ENCODE peak calls at places on chromosomes 12 and 14, in seven cellular contexts. S is mesenchymal stem cell, P is GM23248, M is WERI-Rb-1, T is IMR-90, R is suprapubic skin, X is aorta. J is an unnamed sample. For H3K27me3, the result is how much of the 10 kb centered on the place peaks cover.

GRCh38 chr12:86137936-86138335 is 118.3 kb downstream of the MGAT4C start:
- DNase-seq in P (peak), T (peak), M (no peak), S (peak), R (no peak), X (no peak), J (no peak)

GRCh38 chr14:105862581-105863239 is 336.3 kb downstream of the TMEM121 start:
- DNase-seq in X (peak), P (no peak), T (no peak), R (peak), M (no peak), S (no peak), J (peak)

GRCh38 chr14:94638961-94639817 is 27.0 kb downstream of the SERPINA3 start:
- DNase-seq in M (no peak), P (no peak), S (no peak), R (peak), X (no peak), T (no peak), J (no peak)

GRCh38 chr14:55249423-55249822 is 21.8 kb upstream of the FBXO34 start:
- DNase-seq in S (peak), M (peak), T (peak), R (no peak), X (no peak), P (peak), J (no peak)

GRCh38 chr14:77151918-77152588 is 10.5 kb upstream of the ZDHHC22 start:
- DNase-seq in X (no peak), P (peak), T (peak), S (peak), R (peak), M (no peak), J (peak)

GRCh38 chr12:116432321-116432750 is 126.8 kb upstream of the MAP1LC3B2 start:
- DNase-seq in S (peak), M (no peak), T (peak), R (no peak), P (peak), X (no peak), J (no peak)

GRCh38 chr14:103702497-103703432 is 12.5 kb downstream of the XRCC3 start:
- DNase-seq in R (no peak), P (no peak), X (no peak), S (no peak), T (no peak), M (no peak), J (no peak)

GRCh38 chr12:28222959-28223662 is 32.9 kb downstream of the CCDC91 start:
- DNase-seq in T (no peak), M (no peak), S (no peak), R (no peak), P (no peak), X (no peak), J (peak)

GRCh38 chr12:48285751-48286650 is 64.7 kb downstream of the ZNF641 start:
- DNase-seq in T (no peak), X (no peak), R (no peak), M (no peak), S (no peak), P (no peak), J (peak)

GRCh38 chr12:87930033-87930432 is 99.2 kb downstream of the C12orf50 start:
- DNase-seq in X (no peak), P (peak), R (no peak), S (peak), M (no peak), T (peak), J (no peak)

GRCh38 chr12:45259732-45260480 is 44.0 kb downstream of the ANO6 start:
- DNase-seq in P (peak), T (peak), R (no peak), X (no peak), S (peak), M (no peak), J (no peak)

GRCh38 chr14:104393199-104393897 is 186.2 kb upstream of the C14orf180 start:
- DNase-seq in X (peak), P (no peak), S (no peak), R (peak), M (no peak), T (no peak), J (peak)

GRCh38 chr12:80044694-80045046 is 54.7 kb upstream of the OTOGL start:
- DNase-seq in P (peak), X (no peak), M (no peak), S (peak), T (peak), R (no peak), J (no peak)

GRCh38 chr14:92990456-92991430 is 67.8 kb downstream of the CHGA start:
- DNase-seq in R (no peak), X (peak), M (peak), P (no peak), S (no peak), T (no peak), J (no peak)

GRCh38 chr14:71096947-71097346 is 189.7 kb downstream of the PCNX1 start:
- DNase-seq in T (no peak), X (no peak), P (no peak), S (no peak), R (no peak), M (no peak), J (no peak)

GRCh38 chr14:36254020-36254614 is 66.3 kb downstream of the MBIP start:
- DNase-seq in X (no peak), M (no peak), P (peak), R (no peak), T (peak), S (peak), J (no peak)

GRCh38 chr12:128026696-128027574 is 240.0 kb upstream of the TMEM132C start:
- DNase-seq in S (no peak), R (no peak), M (no peak), X (no peak), P (no peak), T (no peak), J (no peak)

GRCh38 chr14:51701956-51702355 is 50.2 kb downstream of the FRMD6 start:
- DNase-seq in P (no peak), X (no peak), M (no peak), R (no peak), T (peak), S (no peak), J (no peak)

GRCh38 chr14:23347406-23348296 is 5.0 kb downstream of the SLC22A17 start:
- DNase-seq in T (no peak), P (no peak), X (no peak), S (no peak), R (no peak), M (no peak), J (no peak)

GRCh38 chr14:71529855-71530254 is 402.4 kb upstream of the RGS6 start:
- DNase-seq in R (no peak), T (no peak), P (peak), X (no peak), M (no peak), S (no peak), J (no peak)

GRCh38 chr12:109387425-109388166 is 39.9 kb downstream of the MYO1H start:
- DNase-seq in S (peak), M (peak), X (no peak), R (no peak), P (peak), T (peak), J (peak)

GRCh38 chr12:48818831-48819590 is 715 bp downstream of the CACNB3 start:
- DNase-seq in P (peak), M (peak), R (no peak), T (no peak), X (peak), S (peak), J (peak)

GRCh38 chr14:65849096-65849495 is 436.6 kb downstream of the FUT8 start:
- DNase-seq in R (no peak), T (no peak), P (no peak), X (no peak), M (no peak), S (no peak), J (no peak)

GRCh38 chr14:72521045-72521444 is 372.9 kb downstream of the DPF3 start:
- DNase-seq in P (no peak), S (no peak), X (no peak), M (no peak), R (no peak), T (no peak), J (no peak)

GRCh38 chr12:67320614-67321305 is 51.6 kb downstream of the CAND1 start:
- DNase-seq in M (no peak), T (peak), R (no peak), X (no peak), S (peak), P (peak), J (no peak)

GRCh38 chr12:90404071-90404470 is 550.9 kb downstream of the CCER1 start:
- DNase-seq in P (no peak), X (no peak), T (no peak), S (no peak), M (no peak), R (no peak), J (no peak)

GRCh38 chr12:106883421-106883820 is 72.3 kb upstream of the TMEM263 start:
- DNase-seq in M (no peak), S (peak), P (peak), T (peak), R (no peak), X (no peak), J (no peak)

GRCh38 chr14:53967606-53968005 is 11.0 kb upstream of the BMP4 start:
- DNase-seq in X (no peak), S (peak), T (no peak), M (no peak), P (no peak), R (no peak), J (no peak)

GRCh38 chr14:70036665-70037064 is 152.1 kb downstream of the SLC8A3 start:
- DNase-seq in S (no peak), X (no peak), M (peak), R (no peak), P (no peak), T (no peak), J (no peak)

GRCh38 chr12:104742551-104742961 is 215.5 kb downstream of the SLC41A2 start:
- DNase-seq in S (no peak), R (no peak), M (no peak), P (no peak), T (no peak), X (no peak), J (no peak)

GRCh38 chr14:28057286-28058011 is 709.1 kb upstream of the FOXG1 start:
- DNase-seq in M (no peak), P (no peak), T (no peak), R (no peak), S (no peak), X (no peak), J (no peak)

GRCh38 chr12:77062846-77063461 is 2.4 kb downstream of the E2F7 start:
- DNase-seq in S (peak), X (no peak), R (no peak), M (no peak), T (peak), P (no peak), J (no peak)

GRCh38 chr14:41642402-41643195 is 35.9 kb downstream of the LRFN5 start:
- DNase-seq in S (no peak), P (no peak), X (no peak), T (no peak), R (no peak), M (no peak), J (no peak)

GRCh38 chr14:56413721-56414120 is 165.9 kb upstream of the TMEM260 start:
- DNase-seq in M (no peak), S (no peak), P (no peak), R (no peak), X (no peak), T (no peak), J (no peak)

GRCh38 chr14:56414231-56414630 is 165.4 kb upstream of the TMEM260 start:
- DNase-seq in R (no peak), P (no peak), M (no peak), X (no peak), S (no peak), T (no peak), J (no peak)

GRCh38 chr14:56417173-56417572 is 162.4 kb upstream of the TMEM260 start:
- DNase-seq in S (no peak), R (no peak), M (no peak), T (no peak), P (no peak), X (no peak), J (no peak)

GRCh38 chr14:56416213-56416612 is 163.4 kb upstream of the TMEM260 start:
- DNase-seq in T (no peak), P (no peak), X (no peak), R (no peak), S (no peak), M (no peak), J (no peak)

GRCh38 chr14:56412453-56413434 is 166.9 kb upstream of the TMEM260 start:
- DNase-seq in P (no peak), X (no peak), T (no peak), S (no peak), R (no peak), M (no peak), J (no peak)
- H3K4me3 ChIP-seq in P (no peak), X (peak), T (no peak), S (no peak), R (no peak), M (peak), J (no peak)

GRCh38 chr12:54201001-54201794 is 12.4 kb upstream of the SMUG1 start:
- DNase-seq in R (no peak), T (peak), S (peak), M (peak), P (peak), X (peak), J (peak)
- H3K27ac ChIP-seq in R (no peak), T (no peak), S (no peak), M (no peak), P (no peak), X (no peak), J (no peak)

GRCh38 chr12:55470088-55470830 is at the start of gene OR6C70:
- DNase-seq in M (no peak), R (no peak), S (no peak), P (peak), T (no peak), X (no peak), J (no peak)

GRCh38 chr12:55467836-55468235 is 2.1 kb downstream of the OR6C70 start:
- DNase-seq in T (no peak), R (no peak), P (no peak), S (no peak), X (no peak), M (no peak), J (peak)

GRCh38 chr12:55472297-55472696 is 2.4 kb upstream of the OR6C70 start:
- DNase-seq in X (no peak), P (no peak), S (no peak), M (no peak), T (no peak), R (no peak), J (no peak)
- H3K27me3 ChIP-seq in X (under half), P (under half), S (under half), M (under half), T (under half), R (under half), J (under half)

GRCh38 chr12:130633771-130634170 is 82.3 kb downstream of the RIMBP2 start:
- DNase-seq in M (peak), T (no peak), S (no peak), X (no peak), R (peak), P (no peak), J (no peak)
- H3K4me3 ChIP-seq in M (peak), T (no peak), S (no peak), X (no peak), R (no peak), P (no peak), J (no peak)

GRCh38 chr14:75928587-75929230 is 53.1 kb downstream of the TGFB3 start:
- DNase-seq in P (no peak), T (peak), M (peak), X (no peak), S (no peak), R (no peak), J (no peak)
- H3K27ac ChIP-seq in P (no peak), T (no peak), M (peak), X (no peak), S (no peak), R (no peak), J (no peak)

GRCh38 chr12:132411457-132411856 is 78.5 kb upstream of the FBRSL1 start:
- DNase-seq in X (no peak), M (no peak), P (no peak), T (no peak), R (no peak), S (no peak), J (no peak)
- H3K27me3 ChIP-seq in X (under half), M (under half), P (under half), T (under half), R (half or more), S (half or more), J (under half)

DNA sequence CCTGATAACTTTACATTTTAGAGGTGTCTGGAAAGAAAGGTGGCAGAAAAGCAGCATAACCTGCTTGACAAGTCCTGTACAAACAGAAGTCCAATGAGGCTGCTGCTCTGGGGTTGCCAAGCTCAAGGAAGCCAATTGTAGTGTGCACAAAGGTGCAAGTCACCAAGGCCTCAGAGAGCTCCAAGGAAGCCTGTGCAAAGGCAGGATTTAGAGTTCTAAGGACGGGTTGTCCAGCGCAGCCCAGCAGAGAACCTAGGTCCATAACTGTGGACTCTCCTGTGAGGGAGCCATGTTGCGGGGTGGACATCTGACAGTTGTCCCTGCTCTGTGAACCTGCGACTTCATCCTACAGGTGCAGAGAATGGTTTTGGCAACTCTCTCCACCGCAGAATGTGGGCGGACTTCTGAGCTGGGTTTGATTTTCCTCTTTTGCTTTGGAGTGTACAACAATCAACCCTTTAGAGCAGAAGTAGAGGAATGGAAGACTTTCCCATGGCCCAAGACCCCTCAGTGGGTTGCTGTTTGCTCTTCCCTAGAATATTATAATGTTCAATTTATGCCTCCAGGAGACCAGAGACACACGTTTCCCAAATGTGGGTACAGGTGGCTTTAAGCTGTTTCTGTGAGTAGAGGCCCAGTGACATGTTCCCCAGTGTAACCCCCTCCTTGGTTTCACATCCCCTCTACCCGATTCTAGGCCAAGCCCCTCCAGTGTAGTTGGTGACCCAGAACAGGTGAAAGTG is 81.0 kb downstream of the ETV6 start:
- DNase-seq in T (no peak), M (no peak), R (no peak), S (no peak), P (no peak), X (no peak), J (no peak)
- H3K4me3 ChIP-seq in T (no peak), M (no peak), R (no peak), S (no peak), P (no peak), X (no peak), J (no peak)

DNA sequence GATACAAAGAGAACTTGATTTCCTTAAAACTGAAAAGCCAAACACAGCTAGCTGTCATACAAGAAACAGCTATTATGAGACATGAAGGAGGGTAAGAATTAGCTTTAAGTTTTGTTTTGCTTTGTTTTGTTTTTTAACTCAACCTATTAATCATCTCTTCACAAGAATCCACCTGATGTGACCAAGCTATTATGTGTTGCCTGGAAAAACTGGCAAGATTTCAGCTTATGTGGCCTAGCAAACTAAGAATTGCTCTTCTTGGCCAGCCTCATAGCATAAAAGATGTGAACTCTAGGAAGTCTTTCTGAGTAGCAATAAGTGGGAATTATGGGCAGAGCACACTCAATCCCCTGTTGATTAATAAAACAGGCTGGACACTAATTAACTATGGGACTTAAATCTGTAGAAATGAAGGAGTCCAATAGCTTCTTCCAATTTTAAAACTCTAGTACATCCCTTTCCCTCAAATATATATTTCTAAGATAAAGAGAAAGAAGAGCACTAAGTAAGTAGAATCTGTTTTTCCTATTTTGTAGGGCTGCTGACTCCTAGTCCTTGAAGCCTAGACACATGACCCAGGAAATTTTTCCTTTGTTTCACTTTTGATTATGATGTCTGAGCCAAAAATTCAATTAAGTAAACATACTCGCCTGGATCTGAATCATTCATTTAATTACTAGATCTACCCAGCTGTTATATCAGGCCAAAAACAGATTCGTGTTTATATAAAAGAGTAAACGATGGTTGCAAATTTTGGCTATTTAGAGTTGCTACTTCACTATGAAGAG is 75.8 kb downstream of the GTF2A1 start:
- DNase-seq in T (no peak), R (no peak), P (no peak), M (no peak), X (no peak), S (no peak), J (no peak)
- H3K27ac ChIP-seq in T (no peak), R (no peak), P (no peak), M (no peak), X (no peak), S (no peak), J (no peak)

GRCh38 chr14:99816217-99816616 is 23.0 kb downstream of the EML1 start:
- DNase-seq in T (no peak), P (no peak), R (no peak), X (no peak), S (no peak), M (no peak), J (no peak)
- H3K27me3 ChIP-seq in T (under half), P (under half), R (under half), X (under half), S (under half), M (under half), J (under half)

GRCh38 chr12:111850526-111850925 is 8.5 kb downstream of the MAPKAPK5 start:
- DNase-seq in S (no peak), X (no peak), P (no peak), M (no peak), T (no peak), R (no peak), J (no peak)
- H3K4me3 ChIP-seq in S (no peak), X (no peak), P (no peak), M (no peak), T (no peak), R (no peak), J (no peak)